ENCODE peak calls at places on chromosomes 16 and 17, in four cellular contexts. M is tibial nerve, Z is A549, C is stomach. N is an unnamed sample.

GRCh38 chr17:35786941-35787432 is 8.5 kb downstream of the MMP28 start:
- DNase-seq in C (no peak), Z (no peak), M (no peak), N (no peak)

GRCh38 chr17:6496636-6497441 is 52.6 kb downstream of the PIMREG start:
- DNase-seq in C (no peak), M (no peak), Z (no peak), N (no peak)

GRCh38 chr16:85220125-85220839 is 108.0 kb upstream of the CIBAR2 start:
- DNase-seq in M (peak; percentile 33), C (peak; percentile 84), Z (no peak), N (no peak)

GRCh38 chr17:13540546-13540945 is 61.2 kb downstream of the HS3ST3A1 start:
- DNase-seq in C (no peak), M (no peak), Z (no peak), N (no peak)

GRCh38 chr16:646679-647172 is 2.4 kb upstream of the WDR90 start:
- DNase-seq in C (no peak), Z (no peak), M (no peak), N (no peak)

GRCh38 chr17:29648005-29648404 is 25.3 kb upstream of the CORO6 start:
- DNase-seq in Z (no peak), C (no peak), M (no peak), N (no peak)

GRCh38 chr16:2152695-2153506 is 2.7 kb upstream of the TRAF7 start:
- DNase-seq in M (no peak), C (peak; percentile 48), Z (no peak), N (no peak)

GRCh38 chr16:88792078-88792550 is 7.1 kb upstream of the PIEZO1 start:
- DNase-seq in C (no peak), Z (no peak), M (no peak), N (no peak)

GRCh38 chr16:10668322-10669045 is 26.2 kb downstream of the TEKT5 start:
- DNase-seq in Z (peak; percentile 45), M (no peak), C (peak; percentile 33), N (no peak)

GRCh38 chr17:80815151-80815561 is 176.5 kb upstream of the CHMP6 start:
- DNase-seq in Z (no peak), M (no peak), C (no peak), N (no peak)

GRCh38 chr17:49482144-49482817 is 12.8 kb upstream of the NGFR start:
- DNase-seq in C (no peak), M (no peak), Z (no peak), N (no peak)

GRCh38 chr17:42784811-42785592 is 4.6 kb downstream of the WNK4 start:
- DNase-seq in C (no peak), Z (no peak), M (no peak), N (no peak)

GRCh38 chr17:7435676-7436555 is 681 bp downstream of the TMEM102 start:
- DNase-seq in C (peak; percentile 53), M (no peak), Z (peak; percentile 59), N (no peak)

GRCh38 chr17:75406222-75406615 is 741 bp upstream of the GRB2 start:
- DNase-seq in C (no peak), M (no peak), Z (no peak), N (no peak)

GRCh38 chr17:21354796-21355385 is 21.3 kb upstream of the KCNJ12 start:
- DNase-seq in C (no peak), M (no peak), Z (no peak), N (no peak)

GRCh38 chr17:81049973-81050551 is 15.1 kb downstream of the BAIAP2 start:
- DNase-seq in M (no peak), C (peak; percentile 89), Z (no peak), N (no peak)

GRCh38 chr17:29748400-29748799 is 125.7 kb upstream of the CORO6 start:
- DNase-seq in C (no peak), M (no peak), Z (no peak), N (no peak)

GRCh38 chr17:52828621-52829020 is 670.1 kb upstream of the CA10 start:
- DNase-seq in M (no peak), Z (no peak), C (no peak), N (no peak)

GRCh38 chr16:83253526-83253925 is 554.3 kb upstream of the HSBP1 start:
- DNase-seq in M (no peak), C (no peak), Z (no peak), N (no peak)

GRCh38 chr17:73191443-73192218 is 1.2 kb upstream of the COG1 start:
- DNase-seq in M (peak; percentile 83), C (peak; percentile 72), Z (peak; percentile 87), N (no peak)

GRCh38 chr16:67873435-67874146 is 739 bp downstream of the EDC4 start:
- DNase-seq in M (no peak), Z (no peak), C (no peak), N (no peak)

GRCh38 chr17:7146115-7146514 is 31.5 kb upstream of the ASGR2 start:
- DNase-seq in M (no peak), C (no peak), Z (no peak), N (no peak)

GRCh38 chr17:10579270-10579669 is 29.8 kb upstream of the MYH2 start:
- DNase-seq in Z (no peak), M (no peak), C (no peak), N (no peak)

GRCh38 chr16:19636436-19637267 is 81.1 kb downstream of the VPS35L start:
- DNase-seq in Z (no peak), C (no peak), M (no peak), N (no peak)

GRCh38 chr16:85678821-85679220 is 9.9 kb downstream of the GINS2 start:
- DNase-seq in C (no peak), Z (no peak), M (no peak), N (no peak)

GRCh38 chr17:82230627-82231311 is 1.9 kb downstream of the SLC16A3 start:
- DNase-seq in Z (peak; percentile 79), C (peak; percentile 88), M (peak; percentile 71), N (peak; percentile 95)

GRCh38 chr17:80750263-80750662 is 205.6 kb downstream of the RPTOR start:
- DNase-seq in M (no peak), C (no peak), Z (no peak), N (no peak)

GRCh38 chr17:17347234-17347955 is 44.2 kb downstream of the NT5M start:
- DNase-seq in Z (no peak), M (no peak), C (peak; percentile 17), N (no peak)

GRCh38 chr17:78180083-78180482 is 6.8 kb downstream of the TK1 start:
- DNase-seq in Z (no peak), M (no peak), C (no peak), N (no peak)

GRCh38 chr17:75486951-75487350 is 28.4 kb downstream of the CASKIN2 start:
- DNase-seq in M (no peak), C (no peak), Z (no peak), N (no peak)

GRCh38 chr17:60679287-60679686 is 1.6 kb downstream of the BCAS3 start:
- DNase-seq in C (no peak), M (no peak), Z (no peak), N (no peak)

GRCh38 chr16:3456374-3456773 is 12.9 kb downstream of the NAA60 start:
- DNase-seq in C (peak; percentile 17), M (peak; percentile 40), Z (no peak), N (no peak)

GRCh38 chr16:12341966-12342365 is 365.4 kb downstream of the SNX29 start:
- DNase-seq in Z (no peak), C (no peak), M (no peak), N (no peak)

GRCh38 chr16:85844786-85845185 is 45.3 kb downstream of the COX4I1 start:
- DNase-seq in M (no peak), Z (no peak), C (peak; percentile 40), N (no peak)

GRCh38 chr16:11583171-11583570 is 3.5 kb downstream of the LITAF start:
- DNase-seq in M (no peak), Z (no peak), C (no peak), N (no peak)

GRCh38 chr16:70754371-70754770 is 46.6 kb downstream of the VAC14 start:
- DNase-seq in Z (no peak), C (no peak), M (no peak), N (no peak)

GRCh38 chr16:52252680-52253079 is 294.3 kb downstream of the TOX3 start:
- DNase-seq in Z (no peak), C (no peak), M (no peak), N (no peak)
- H3K27ac ChIP-seq in Z (no peak overlapping the region), C (no peak overlapping the region), M (no peak overlapping the region), N (no peak overlapping the region)

GRCh38 chr16:31114468-31114867 is 3.0 kb upstream of the KAT8 start:
- DNase-seq in M (no peak), Z (no peak), C (no peak), N (no peak)

GRCh38 chr16:31118223-31119155 is 1.0 kb downstream of the KAT8 start:
- DNase-seq in Z (no peak), C (no peak), M (no peak), N (no peak)

GRCh38 chr16:31120129-31120528 is 2.7 kb downstream of the KAT8 start:
- DNase-seq in C (no peak), M (no peak), Z (no peak), N (no peak)

GRCh38 chr16:31113420-31114124 is 3.9 kb upstream of the KAT8 start:
- DNase-seq in C (no peak), Z (no peak), M (no peak), N (no peak)

GRCh38 chr16:31117384-31118222 is at the start of gene KAT8:
- DNase-seq in Z (peak; percentile 96), M (peak; percentile 97), C (peak; percentile 99), N (peak; percentile 100)
- TF ChIP-seq EP300 in Z (no peak), M (peak; percentile 90), C (peak; percentile 65), N (no peak)

DNA sequence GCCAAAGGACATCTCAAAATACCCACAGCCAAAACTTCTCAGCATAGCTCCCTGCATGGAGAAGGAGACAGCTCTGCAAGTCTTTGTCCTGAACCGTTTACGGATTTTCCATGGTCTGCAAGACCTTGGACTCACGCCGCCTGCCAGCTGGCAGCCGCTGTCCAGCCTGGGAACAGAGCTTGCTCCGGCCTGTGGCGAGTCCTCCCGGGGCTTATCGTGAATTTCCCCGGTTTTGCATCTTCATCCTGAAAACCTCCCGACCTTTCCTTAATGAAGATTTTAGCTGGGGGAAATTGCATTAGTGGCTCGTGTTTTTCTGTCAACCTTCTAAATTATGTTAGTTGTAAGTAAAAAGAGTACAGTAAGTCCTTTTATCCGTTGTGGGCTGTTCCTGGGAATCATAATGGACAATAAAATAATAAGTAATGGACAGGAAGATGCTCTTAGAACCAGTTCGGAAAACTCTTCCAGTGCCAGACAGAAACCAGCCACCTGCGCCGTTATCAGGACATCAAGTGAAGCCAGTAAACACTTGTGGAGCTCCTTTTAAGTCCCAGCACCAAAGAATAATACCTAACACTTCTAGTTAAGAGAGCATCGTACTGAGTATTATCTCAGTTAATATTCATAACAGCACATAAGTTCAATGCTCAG is 112.3 kb upstream of the NOL11 start:
- DNase-seq in Z (no peak), M (no peak), C (peak; percentile 75), N (no peak)
- H3K27ac ChIP-seq in Z (no peak overlapping the region), M (peak overlapping the region; percentile 10), C (peak overlapping the region; percentile 63), N (no peak overlapping the region)

DNA sequence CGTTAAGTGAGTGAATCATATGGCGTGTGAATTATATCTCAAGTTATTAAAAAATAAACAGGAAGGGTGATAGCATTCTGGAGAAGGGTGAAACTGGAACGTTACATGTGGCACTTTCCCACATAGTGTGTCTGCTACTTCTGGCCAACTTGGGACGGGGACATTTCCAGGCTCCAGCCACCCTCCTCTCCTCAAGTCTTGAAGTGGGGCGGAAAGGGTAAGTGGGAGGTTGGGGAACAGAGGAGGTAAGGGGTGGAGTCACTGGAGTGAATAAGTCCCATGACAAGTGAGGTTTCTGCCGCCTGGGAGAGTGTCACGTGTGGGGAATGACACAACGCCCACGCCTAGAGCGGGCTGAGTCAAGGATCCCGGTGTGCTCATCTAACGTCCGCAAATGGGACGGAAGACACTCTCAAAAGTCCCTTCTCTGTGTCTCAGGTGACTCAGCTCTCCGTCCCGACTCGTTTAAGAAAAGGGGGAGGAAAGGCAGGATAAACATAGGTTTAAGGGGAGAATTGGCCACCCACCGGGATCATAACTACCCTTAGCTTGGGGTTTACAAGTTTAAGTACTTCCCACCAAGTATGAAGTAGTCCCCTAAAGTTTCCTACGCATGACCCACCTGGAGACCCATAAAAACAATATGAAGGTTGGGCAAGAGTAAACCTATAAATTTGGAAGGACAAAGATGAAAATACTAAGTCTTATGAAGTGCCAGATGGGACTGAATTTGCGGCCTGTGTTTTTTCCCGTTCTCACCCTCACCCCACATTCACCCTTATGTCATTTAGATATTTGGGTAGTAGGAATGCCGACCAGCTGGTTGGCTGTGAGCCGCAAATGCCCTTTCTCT is 1.2 kb upstream of the SPAG9 start:
- DNase-seq in M (peak; percentile 86), Z (peak; percentile 99), C (peak; percentile 91), N (peak; percentile 97)
- TF ChIP-seq EP300 in M (peak; percentile 95), Z (peak; percentile 71), C (peak; percentile 55), N (no peak)